ENCODE peak calls at places on chromosomes 2 and 18, in four cellular contexts. K is amniotic stem cell; B is naive thymus-derived CD4-positive, alpha-beta T cell; S is left colon. T is an unnamed sample.

GRCh38 chr2:169815849-169816248 is 8.9 kb downstream of the METTL5 start:
- DNase-seq in K (peak; percentile 73), B (no peak), S (no peak), T (no peak)

GRCh38 chr18:70671889-70672551 is 383.2 kb downstream of the SOCS6 start:
- DNase-seq in K (no peak), B (no peak), S (no peak), T (peak; percentile 53)

GRCh38 chr2:219748673-219749570 is 121.5 kb downstream of the SLC4A3 start:
- DNase-seq in K (no peak), B (no peak), S (no peak), T (no peak)

GRCh38 chr2:203811491-203812221 is 55.9 kb upstream of the CTLA4 start:
- DNase-seq in K (peak; percentile 51), B (peak; percentile 67), S (peak; percentile 83), T (peak; percentile 15)

GRCh38 chr2:240501531-240501991 is 56.2 kb downstream of the ANKMY1 start:
- DNase-seq in K (no peak), B (peak; percentile 17), S (no peak), T (no peak)

GRCh38 chr2:85662899-85663683 is 4.9 kb downstream of the SFTPB start:
- DNase-seq in K (peak; percentile 47), B (no peak), S (no peak), T (no peak)

GRCh38 chr2:19532797-19533196 is 174.4 kb upstream of the OSR1 start:
- DNase-seq in K (no peak), B (no peak), S (no peak), T (no peak)

GRCh38 chr2:128450211-128451015 is 131.7 kb upstream of the HS6ST1 start:
- DNase-seq in K (no peak), B (no peak), S (no peak), T (no peak)

GRCh38 chr2:230824406-230824978 is 40.2 kb upstream of the ITM2C start:
- DNase-seq in K (peak; percentile 68), B (peak; percentile 36), S (peak; percentile 43), T (peak; percentile 84)

GRCh38 chr2:167925775-167926174 is 321.6 kb downstream of the STK39 start:
- DNase-seq in K (no peak), B (no peak), S (no peak), T (no peak)

GRCh38 chr2:179021258-179021657 is 28.7 kb downstream of the CCDC141 start:
- DNase-seq in K (no peak), B (no peak), S (no peak), T (no peak)

GRCh38 chr2:153388246-153388645 is 90.3 kb downstream of the RPRM start:
- DNase-seq in K (no peak), B (no peak), S (no peak), T (no peak)

T was measured in CD4-positive, CD25-positive, alpha-beta regulatory T cell.